ENCODE peak calls at places on chromosomes 7 and 10, in five cellular contexts. D is NCI-H1417, C is spleen, K is suprapubic skin, X is EH. Z is an unnamed sample.

GRCh38 chr10:114715171-114715670 is 57.1 kb upstream of the ABLIM1 start:
- DNase-seq in D (no peak), C (no peak), X (peak; percentile 86), K (no peak), Z (no peak)

GRCh38 chr7:54757711-54758110 is 1.3 kb downstream of the SEC61G start:
- DNase-seq in C (no peak), K (no peak), X (no peak), D (no peak), Z (no peak)

GRCh38 chr10:17062493-17063487 is 66.8 kb downstream of the CUBN start:
- DNase-seq in D (no peak), K (peak; percentile 78), C (no peak), X (peak; percentile 89), Z (peak; percentile 95)

GRCh38 chr10:25557136-25557535 is 376.9 kb upstream of the MYO3A start:
- DNase-seq in X (no peak), D (no peak), K (no peak), C (no peak), Z (peak; percentile 12)

GRCh38 chr10:76523215-76523614 is 1091.8 kb downstream of the LRMDA start:
- DNase-seq in X (no peak), C (peak; percentile 73), K (no peak), D (no peak), Z (no peak)

GRCh38 chr10:114541081-114541833 is 116.8 kb downstream of the ABLIM1 start:
- DNase-seq in C (no peak), X (peak; percentile 70), K (peak; percentile 89), D (no peak), Z (peak; percentile 88)

GRCh38 chr7:100057006-100057405 is 7.4 kb downstream of the ZSCAN21 start:
- DNase-seq in K (no peak), D (no peak), C (no peak), X (no peak), Z (no peak)

GRCh38 chr10:129096340-129096984 is 370.6 kb upstream of the MGMT start:
- DNase-seq in K (no peak), X (no peak), D (no peak), C (no peak), Z (peak; percentile 8)

GRCh38 chr10:106857213-106857612 is 307.3 kb downstream of the SORCS1 start:
- DNase-seq in X (no peak), K (no peak), C (no peak), D (no peak), Z (no peak)

GRCh38 chr10:102401735-102402511 is 6.4 kb downstream of the NFKB2 start:
- DNase-seq in C (no peak), D (no peak), K (peak; percentile 65), X (peak; percentile 65), Z (peak; percentile 79)